ENCODE peak calls at places on chromosomes 6 and 20, in eight cellular contexts. A is GM20000, D is HT1080, R is GDM1, C is epithelial cell of esophagus, T is substantia nigra, F is left colon, M is HEK293T. Z is an unnamed sample.
A peak's percentile ranks its signal among the peaks of the same experiment; 100 is the strongest.

GRCh38 chr6:128311944-128312570 is 208.3 kb downstream of the PTPRK start:
- DNase-seq in A (no peak), D (no peak), R (peak; percentile 11), C (no peak), T (no peak), F (no peak), M (no peak), Z (no peak)

GRCh38 chr6:35044771-35045275 is 96.3 kb downstream of the TCP11 start:
- DNase-seq in A (no peak), D (peak; percentile 11), R (peak; percentile 45), C (peak; percentile 79), T (no peak), F (peak; percentile 63), M (no peak), Z (no peak)

GRCh38 chr6:388202-388903 is 3.2 kb upstream of the IRF4 start:
- DNase-seq in A (no peak), D (no peak), R (no peak), C (peak; percentile 40), T (no peak), F (no peak), M (no peak), Z (no peak)

GRCh38 chr6:61977951-61978350 is 308.1 kb downstream of the KHDRBS2 start:
- DNase-seq in A (no peak), D (peak; percentile 18), R (no peak), C (no peak), T (no peak), F (no peak), M (no peak), Z (no peak)

GRCh38 chr6:40733290-40733689 is 146.1 kb upstream of the LRFN2 start:
- DNase-seq in A (no peak), D (no peak), R (no peak), C (no peak), T (no peak), F (no peak), M (no peak), Z (no peak)

GRCh38 chr20:15011631-15012030 is 674.2 kb upstream of the FLRT3 start:
- DNase-seq in A (no peak), D (no peak), R (no peak), C (no peak), T (no peak), F (no peak), M (no peak), Z (no peak)

GRCh38 chr6:145626857-145627256 is 108.5 kb downstream of the EPM2A start:
- DNase-seq in A (no peak), D (no peak), R (no peak), C (no peak), T (no peak), F (no peak), M (no peak), Z (no peak)

GRCh38 chr6:126118058-126118759 is 131.9 kb downstream of the TRMT11 start:
- DNase-seq in A (no peak), D (no peak), R (no peak), C (no peak), T (no peak), F (no peak), M (no peak), Z (no peak)